ENCODE peak calls at places on chromosomes 4 and X, in ten cellular contexts. B is HepG2, I is lower lobe of right lung, P is HCT116, F is mesendoderm, S is pancreas, Z is neuronal stem cell, W is uterus, C is hepatocyte, U is PC-3. Q is an unnamed sample. For H3K4me1, the result is how much of the 10 kb centered on the place peaks cover.

GRCh38 chrX:147902270-147902669 is 9.4 kb upstream of the FMR1 start:
- DNase-seq in Z (no peak), B (no peak), C (no peak), W (no peak), P (no peak), S (no peak), I (no peak), F (no peak), U (no peak), Q (no peak)

GRCh38 chr4:99383833-99384392 is 31.4 kb upstream of the ADH1C start:
- DNase-seq in P (no peak), W (peak), U (no peak), Z (no peak), B (no peak), F (no peak), I (no peak), C (peak), S (no peak), Q (peak)

GRCh38 chr4:110357521-110357920 is 118.4 kb upstream of the ENPEP start:
- DNase-seq in C (no peak), I (no peak), W (no peak), P (no peak), S (no peak), B (no peak), U (peak), Z (no peak), F (no peak), Q (no peak)

GRCh38 chrX:2705036-2705435 is 13.9 kb downstream of the CD99 start:
- DNase-seq in C (no peak), F (no peak), B (no peak), Z (no peak), W (no peak), S (no peak), U (no peak), P (no peak), I (no peak), Q (peak)

GRCh38 chr4:185514182-185514697 is 21.1 kb downstream of the PDLIM3 start:
- DNase-seq in F (no peak), C (no peak), W (no peak), U (no peak), S (no peak), Z (no peak), B (no peak), I (no peak), P (no peak), Q (no peak)

GRCh38 chrX:76148753-76149152 is 24.1 kb upstream of the PBDC1 start:
- DNase-seq in U (peak), B (peak), F (peak), S (no peak), W (peak), P (no peak), I (no peak), Z (no peak), C (peak), Q (no peak)

GRCh38 chr4:106266201-106266600 is 49.8 kb downstream of the TBCK start:
- DNase-seq in F (peak), U (peak), Z (no peak), B (peak), W (no peak), C (peak), S (no peak), I (no peak), P (peak), Q (no peak)

GRCh38 chr4:153241970-153242847 is 38.0 kb downstream of the TRIM2 start:
- DNase-seq in I (no peak), B (peak), P (no peak), Z (no peak), C (peak), S (no peak), W (no peak), U (no peak), F (peak), Q (no peak)

GRCh38 chrX:65838674-65839073 is 171.2 kb downstream of the MSN start:
- DNase-seq in W (no peak), C (no peak), Z (no peak), S (no peak), U (no peak), I (no peak), F (no peak), P (no peak), B (no peak), Q (no peak)

GRCh38 chr4:40844261-40844660 is 94.5 kb downstream of the NSUN7 start:
- DNase-seq in S (no peak), W (no peak), C (no peak), U (no peak), Z (no peak), I (no peak), P (no peak), F (no peak), B (no peak), Q (no peak)

GRCh38 chr4:108247511-108248088 is 78.9 kb upstream of the LEF1 start:
- DNase-seq in S (peak), Z (peak), U (peak), P (peak), I (no peak), C (peak), W (no peak), B (no peak), F (no peak), Q (no peak)

GRCh38 chrX:140439455-140439854 is 65.4 kb downstream of the SOX3 start:
- DNase-seq in P (no peak), U (peak), B (peak), S (peak), Z (peak), C (peak), W (no peak), F (peak), I (peak), Q (peak)

GRCh38 chr4:177177446-177178160 is 132.1 kb upstream of the NEIL3 start:
- DNase-seq in Z (no peak), I (no peak), B (no peak), P (no peak), C (no peak), S (no peak), F (no peak), W (no peak), U (no peak), Q (no peak)

GRCh38 chrX:130139474-130140201 is 26.0 kb downstream of the AIFM1 start:
- DNase-seq in P (no peak), W (no peak), F (peak), Z (no peak), S (no peak), U (no peak), C (no peak), I (no peak), B (no peak), Q (no peak)

GRCh38 chr4:4603067-4603466 is 61.2 kb upstream of the STX18 start:
- DNase-seq in F (peak), B (no peak), C (no peak), Z (no peak), U (no peak), P (no peak), W (no peak), I (no peak), S (no peak), Q (no peak)

GRCh38 chr4:101158507-101158906 is 188.8 kb downstream of the PPP3CA start:
- DNase-seq in W (no peak), I (no peak), U (no peak), Z (no peak), F (no peak), P (no peak), B (no peak), S (no peak), C (no peak), Q (no peak)

GRCh38 chr4:176406736-176407135 is 87.0 kb downstream of the SPCS3 start:
- DNase-seq in W (no peak), U (peak), F (no peak), C (no peak), S (no peak), B (no peak), I (no peak), Z (no peak), P (no peak), Q (no peak)

GRCh38 chr4:122826596-122827257 is at the start of gene FGF2:
- DNase-seq in Z (peak), F (peak), B (no peak), W (peak), C (peak), P (no peak), S (peak), U (peak), I (peak), Q (peak)

GRCh38 chrX:71652405-71652804 is 14.9 kb upstream of the LOC101059915 start:
- DNase-seq in C (peak), U (peak), Z (peak), S (no peak), P (peak), F (peak), I (no peak), B (peak), W (peak), Q (no peak)

GRCh38 chr4:62209757-62210156 is 1009.6 kb downstream of the ADGRL3 start:
- DNase-seq in S (no peak), W (no peak), U (no peak), F (no peak), P (no peak), I (no peak), B (no peak), Z (no peak), C (no peak), Q (no peak)

GRCh38 chr4:4590496-4590895 is 48.6 kb upstream of the STX18 start:
- DNase-seq in P (no peak), F (no peak), B (no peak), Z (no peak), S (no peak), U (peak), C (no peak), W (no peak), I (no peak), Q (no peak)

GRCh38 chr4:16794816-16795445 is 103.5 kb downstream of the LDB2 start:
- DNase-seq in Z (peak), I (no peak), U (peak), S (no peak), W (peak), B (peak), F (peak), C (peak), P (peak), Q (peak)

GRCh38 chr4:168162604-168163003 is 70.3 kb downstream of the ANXA10 start:
- DNase-seq in C (peak), U (no peak), B (no peak), I (no peak), W (no peak), S (no peak), Z (no peak), F (peak), P (no peak), Q (no peak)

GRCh38 chr4:171812377-171813194 is 618 bp upstream of the GALNTL6 start:
- DNase-seq in S (peak), F (peak), Z (peak), B (no peak), U (no peak), P (no peak), C (peak), I (no peak), W (no peak), Q (no peak)

GRCh38 chr4:153161599-153161971 is 42.7 kb upstream of the TRIM2 start:
- DNase-seq in F (no peak), I (no peak), P (no peak), C (no peak), Z (no peak), U (no peak), W (no peak), S (no peak), B (no peak), Q (no peak)

GRCh38 chr4:41745292-41746024 is 3.1 kb downstream of the PHOX2B start:
- DNase-seq in P (no peak), Z (no peak), S (peak), U (no peak), I (no peak), B (no peak), W (no peak), F (peak), C (no peak), Q (no peak)

GRCh38 chr4:106238819-106239420 is 77.1 kb downstream of the TBCK start:
- DNase-seq in I (no peak), P (peak), Z (peak), U (peak), S (no peak), F (peak), W (no peak), C (peak), B (peak), Q (no peak)

GRCh38 chr4:77201343-77201742 is 44.3 kb downstream of the CCNG2 start:
- DNase-seq in Z (no peak), C (no peak), W (no peak), P (no peak), U (peak), F (no peak), I (no peak), B (no peak), S (no peak), Q (no peak)

GRCh38 chrX:57137481-57137880 is 284 bp upstream of the SPIN2A start:
- DNase-seq in S (no peak), Z (no peak), I (no peak), U (no peak), B (no peak), W (no peak), F (peak), P (no peak), C (peak), Q (no peak)
- H3K4me3 ChIP-seq in S (no peak), Z (peak), I (peak), U (no peak), B (no peak), W (no peak), F (peak), P (no peak), C (no peak), Q (peak)

GRCh38 chrX:40081679-40082068 is 16.1 kb downstream of the BCOR start:
- DNase-seq in P (no peak), B (no peak), F (no peak), S (no peak), U (no peak), W (no peak), I (no peak), Z (no peak), C (no peak), Q (peak)
- H3K4me1 ChIP-seq in P (under half), B (half or more), F (under half), S (under half), U (under half), W (under half), I (under half), Z (under half), C (half or more), Q (under half)

DNA sequence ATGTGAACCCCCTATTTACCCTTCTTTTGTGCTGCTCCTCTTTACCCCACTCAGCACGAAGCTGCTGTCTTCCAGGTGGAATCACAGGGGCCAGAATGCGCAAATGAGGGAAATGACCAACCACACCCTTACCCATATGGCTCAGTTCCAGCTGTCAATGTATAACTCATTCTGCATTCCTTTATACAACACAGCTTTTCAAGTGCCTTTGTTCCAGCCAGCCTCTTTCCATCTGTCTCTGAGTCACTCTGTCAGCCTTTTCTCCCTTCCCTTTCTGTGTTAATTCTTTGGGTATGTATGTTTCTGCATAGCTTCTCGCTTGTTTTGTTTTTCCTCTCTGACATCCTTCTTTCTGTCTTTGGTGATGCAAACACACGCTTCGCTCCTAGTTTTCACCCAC is 54.6 kb downstream of the RS1 start:
- DNase-seq in P (peak), W (no peak), S (no peak), C (peak), F (peak), Z (peak), I (no peak), U (peak), B (peak), Q (no peak)
- H3K27ac ChIP-seq in P (no peak), W (no peak), S (no peak), C (peak), F (no peak), Z (no peak), I (no peak), U (peak), B (no peak), Q (no peak)

GRCh38 chrX:39877919-39878318 is 219.8 kb downstream of the BCOR start:
- DNase-seq in B (no peak), Z (no peak), C (no peak), S (no peak), P (no peak), I (no peak), W (no peak), F (no peak), U (no peak), Q (no peak)
- H3K4me3 ChIP-seq in B (no peak), Z (no peak), C (no peak), S (no peak), P (no peak), I (no peak), W (no peak), F (no peak), U (no peak), Q (no peak)

DNA sequence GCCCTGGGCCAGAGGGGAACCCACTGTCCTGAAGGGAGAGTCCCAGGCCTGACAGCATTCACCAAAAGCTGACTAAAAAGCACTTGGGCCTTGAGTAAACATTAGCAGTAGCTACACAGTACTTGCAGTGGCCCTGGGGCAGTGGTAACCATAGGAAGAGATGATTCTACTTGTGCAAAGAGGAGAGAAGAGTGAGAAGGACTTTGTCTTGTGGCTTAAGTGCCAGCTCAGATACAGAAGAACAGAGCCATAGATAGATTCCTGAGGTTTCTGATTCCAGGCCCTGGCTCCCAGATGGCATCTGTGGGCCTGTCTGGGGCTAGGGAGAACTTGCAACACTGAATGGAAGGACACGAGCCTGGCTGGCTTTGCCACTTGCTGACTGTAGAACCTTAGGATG is 100.5 kb downstream of the PTCHD1 start:
- DNase-seq in Z (no peak), I (no peak), U (peak), C (no peak), F (peak), S (no peak), B (no peak), W (no peak), P (no peak), Q (no peak)
- H3K4me1 ChIP-seq in Z (under half), I (under half), U (under half), C (under half), F (under half), S (under half), B (under half), W (under half), P (under half), Q (under half)

GRCh38 chr4:1843852-1844251 is 12.1 kb downstream of the LETM1 start:
- DNase-seq in P (no peak), U (no peak), S (no peak), W (no peak), C (no peak), I (no peak), F (no peak), B (no peak), Z (no peak), Q (peak)

GRCh38 chr4:1841201-1841885 is 14.6 kb downstream of the LETM1 start:
- DNase-seq in S (no peak), U (no peak), B (no peak), F (no peak), Z (no peak), I (no peak), C (no peak), P (no peak), W (no peak), Q (no peak)

GRCh38 chr4:1842993-1843448 is 12.9 kb downstream of the LETM1 start:
- DNase-seq in W (no peak), Z (no peak), I (no peak), B (no peak), U (peak), F (no peak), S (no peak), C (no peak), P (no peak), Q (no peak)

GRCh38 chr4:1841886-1842210 is 14.1 kb downstream of the LETM1 start:
- DNase-seq in C (no peak), U (no peak), P (no peak), I (no peak), Z (no peak), B (no peak), S (no peak), W (no peak), F (no peak), Q (no peak)

GRCh38 chr4:1842339-1842895 is 13.5 kb downstream of the LETM1 start:
- DNase-seq in B (no peak), S (no peak), Z (no peak), C (no peak), U (no peak), I (no peak), P (no peak), F (no peak), W (no peak), Q (no peak)
- H3K27ac ChIP-seq in B (no peak), S (no peak), Z (no peak), C (no peak), U (no peak), I (no peak), P (no peak), F (no peak), W (no peak), Q (no peak)

DNA sequence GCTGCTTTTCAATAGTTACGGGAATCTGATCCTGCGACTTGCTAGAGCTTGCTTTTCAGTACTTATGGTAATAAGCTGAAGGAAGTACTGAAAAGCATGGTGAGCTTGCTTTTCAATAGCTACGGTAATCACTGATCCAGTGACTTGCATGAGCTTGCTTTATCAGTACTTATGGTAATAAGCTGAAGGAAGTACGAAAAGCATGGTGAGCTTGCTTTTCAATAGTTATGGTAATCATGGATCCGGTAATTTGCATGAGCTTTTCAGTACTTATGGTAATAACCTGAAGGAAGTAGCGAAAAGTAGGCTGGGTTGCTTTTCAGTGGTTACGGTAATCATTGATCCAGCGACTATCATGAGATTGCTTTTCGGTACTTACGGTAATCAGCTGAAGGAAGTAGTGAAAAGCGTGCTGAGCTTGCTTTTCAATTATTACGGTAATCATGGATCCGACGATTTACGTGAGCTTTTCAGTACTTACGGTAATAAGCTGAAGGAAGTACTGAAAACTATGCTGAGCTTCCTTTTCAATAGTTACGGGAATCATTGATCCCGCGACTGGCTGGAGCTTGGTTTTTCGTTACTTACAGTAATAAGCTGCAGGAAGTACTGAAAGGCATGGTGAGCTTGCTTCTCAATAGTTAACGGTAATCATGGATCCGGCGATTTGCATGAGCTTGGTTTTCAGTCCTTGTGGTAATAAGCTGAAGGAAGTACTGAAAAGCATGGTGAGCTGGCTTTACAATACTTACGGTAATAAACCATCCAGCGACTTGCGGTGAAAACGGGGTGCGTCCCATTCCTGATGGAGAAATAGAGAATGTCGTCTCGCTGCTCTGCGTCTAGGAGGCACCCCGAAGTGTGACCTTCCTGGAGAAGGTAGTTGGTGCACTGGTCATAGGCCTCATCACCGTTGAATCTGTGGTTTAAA is 6.5 kb downstream of the CRLF2 start:
- DNase-seq in S (no peak), F (peak), Z (peak), U (peak), P (peak), W (no peak), C (peak), I (no peak), B (no peak), Q (no peak)
- H3K4me3 ChIP-seq in S (peak), F (peak), Z (peak), U (no peak), P (peak), W (peak), C (peak), I (peak), B (no peak), Q (peak)

GRCh38 chr4:82380344-82380743 is 6.6 kb upstream of the HNRNPD start:
- DNase-seq in C (no peak), P (peak), B (no peak), F (no peak), U (peak), W (no peak), Z (no peak), S (no peak), I (no peak), Q (peak)
- H3K4me1 ChIP-seq in C (under half), P (under half), B (under half), F (under half), U (under half), W (under half), Z (under half), S (under half), I (under half), Q (under half)

GRCh38 chr4:165740911-165741310 is 132.1 kb upstream of the TLL1 start:
- DNase-seq in Z (no peak), U (peak), F (no peak), C (no peak), W (no peak), B (no peak), S (no peak), I (no peak), P (no peak), Q (no peak)
- H3K27ac ChIP-seq in Z (no peak), U (peak), F (no peak), C (no peak), W (no peak), B (no peak), S (no peak), I (no peak), P (no peak), Q (no peak)